ENCODE peak calls at places on chromosomes 7 and 10, in five cellular contexts. One of them, this sample, is unnamed. For H3K4me1, the result is how much of the 10 kb centered on the place peaks cover.

GRCh38 chr7:20214787-20215669 is 2.2 kb downstream of the MACC1 start:
- DNase-seq in tibial nerve: no peak
- DNase-seq in body of pancreas: no peak
- DNase-seq in colonic mucosa: no peak
- DNase-seq in effector memory CD4-positive, alpha-beta T cell: no peak
- DNase-seq in this sample: no peak

GRCh38 chr7:122833888-122834570 is 52.2 kb downstream of the CADPS2 start:
- DNase-seq in tibial nerve: no peak
- DNase-seq in body of pancreas: no peak
- DNase-seq in colonic mucosa: no peak
- DNase-seq in effector memory CD4-positive, alpha-beta T cell: no peak
- DNase-seq in this sample: no peak

GRCh38 chr7:70238171-70238575 is 639.9 kb downstream of the AUTS2 start:
- DNase-seq in tibial nerve: no peak
- DNase-seq in body of pancreas: no peak
- DNase-seq in colonic mucosa: no peak
- DNase-seq in effector memory CD4-positive, alpha-beta T cell: no peak
- DNase-seq in this sample: no peak

GRCh38 chr7:77569514-77570232 is 32.6 kb downstream of the PTPN12 start:
- DNase-seq in tibial nerve: no peak
- DNase-seq in body of pancreas: no peak
- DNase-seq in colonic mucosa: no peak
- DNase-seq in effector memory CD4-positive, alpha-beta T cell: no peak
- DNase-seq in this sample: no peak

GRCh38 chr10:100442548-100442947 is 20.3 kb upstream of the WNT8B start:
- DNase-seq in tibial nerve: no peak
- DNase-seq in body of pancreas: no peak
- DNase-seq in colonic mucosa: no peak
- DNase-seq in effector memory CD4-positive, alpha-beta T cell: no peak
- DNase-seq in this sample: no peak

GRCh38 chr10:78335691-78336401 is 302.2 kb downstream of the RPS24 start:
- DNase-seq in tibial nerve: peak
- DNase-seq in body of pancreas: peak
- DNase-seq in colonic mucosa: peak
- DNase-seq in effector memory CD4-positive, alpha-beta T cell: no peak
- DNase-seq in this sample: no peak

GRCh38 chr10:69332278-69333010 is 54.1 kb downstream of the HK1 start:
- DNase-seq in tibial nerve: no peak
- DNase-seq in body of pancreas: no peak
- DNase-seq in colonic mucosa: peak
- DNase-seq in effector memory CD4-positive, alpha-beta T cell: no peak
- DNase-seq in this sample: no peak

GRCh38 chr7:119197872-119198527 is 973.5 kb downstream of the ANKRD7 start:
- DNase-seq in tibial nerve: peak
- DNase-seq in body of pancreas: peak
- DNase-seq in colonic mucosa: peak
- DNase-seq in effector memory CD4-positive, alpha-beta T cell: no peak
- DNase-seq in this sample: no peak

GRCh38 chr7:45324683-45325237 is 167.2 kb downstream of the RAMP3 start:
- DNase-seq in tibial nerve: no peak
- DNase-seq in body of pancreas: no peak
- DNase-seq in colonic mucosa: no peak
- DNase-seq in effector memory CD4-positive, alpha-beta T cell: no peak
- DNase-seq in this sample: no peak

GRCh38 chr10:121791761-121792160 is 136.1 kb downstream of the ATE1 start:
- DNase-seq in tibial nerve: no peak
- DNase-seq in body of pancreas: no peak
- DNase-seq in colonic mucosa: no peak
- DNase-seq in effector memory CD4-positive, alpha-beta T cell: no peak
- DNase-seq in this sample: no peak

GRCh38 chr7:100829150-100829716 is 1.9 kb upstream of the EPHB4 start:
- DNase-seq in tibial nerve: no peak
- DNase-seq in body of pancreas: no peak
- DNase-seq in colonic mucosa: peak
- DNase-seq in effector memory CD4-positive, alpha-beta T cell: no peak
- DNase-seq in this sample: no peak

GRCh38 chr7:2802504-2803341 is 41.4 kb downstream of the GNA12 start:
- DNase-seq in tibial nerve: no peak
- DNase-seq in body of pancreas: no peak
- DNase-seq in colonic mucosa: no peak
- DNase-seq in effector memory CD4-positive, alpha-beta T cell: no peak
- DNase-seq in this sample: no peak

GRCh38 chr10:96988421-96988820 is 156.3 kb downstream of the LCOR start:
- DNase-seq in tibial nerve: no peak
- DNase-seq in body of pancreas: no peak
- DNase-seq in colonic mucosa: no peak
- DNase-seq in effector memory CD4-positive, alpha-beta T cell: no peak
- DNase-seq in this sample: no peak

GRCh38 chr10:52949899-52950298 is 177.3 kb upstream of the MBL2 start:
- DNase-seq in tibial nerve: no peak
- DNase-seq in body of pancreas: no peak
- DNase-seq in colonic mucosa: no peak
- DNase-seq in effector memory CD4-positive, alpha-beta T cell: no peak
- DNase-seq in this sample: no peak

GRCh38 chr7:106397994-106398393 is 113.2 kb upstream of the NAMPT start:
- DNase-seq in tibial nerve: no peak
- DNase-seq in body of pancreas: no peak
- DNase-seq in colonic mucosa: no peak
- DNase-seq in effector memory CD4-positive, alpha-beta T cell: no peak
- DNase-seq in this sample: no peak

GRCh38 chr10:88309365-88309764 is 273.8 kb downstream of the RNLS start:
- DNase-seq in tibial nerve: no peak
- DNase-seq in body of pancreas: no peak
- DNase-seq in colonic mucosa: no peak
- DNase-seq in effector memory CD4-positive, alpha-beta T cell: no peak
- DNase-seq in this sample: no peak

GRCh38 chr10:100827819-100828743 is 82.7 kb downstream of the PAX2 start:
- DNase-seq in tibial nerve: no peak
- DNase-seq in body of pancreas: peak
- DNase-seq in colonic mucosa: peak
- DNase-seq in effector memory CD4-positive, alpha-beta T cell: no peak
- DNase-seq in this sample: peak

GRCh38 chr10:92284112-92284704 is 6.7 kb downstream of the CPEB3 start:
- DNase-seq in tibial nerve: no peak
- DNase-seq in body of pancreas: no peak
- DNase-seq in colonic mucosa: no peak
- DNase-seq in effector memory CD4-positive, alpha-beta T cell: no peak
- DNase-seq in this sample: no peak

GRCh38 chr7:17493451-17493850 is 195.0 kb downstream of the AHR start:
- DNase-seq in tibial nerve: no peak
- DNase-seq in body of pancreas: no peak
- DNase-seq in colonic mucosa: no peak
- DNase-seq in effector memory CD4-positive, alpha-beta T cell: no peak
- DNase-seq in this sample: no peak

GRCh38 chr10:15540729-15541128 is 169.6 kb upstream of the FAM171A1 start:
- DNase-seq in tibial nerve: no peak
- DNase-seq in body of pancreas: no peak
- DNase-seq in colonic mucosa: no peak
- DNase-seq in effector memory CD4-positive, alpha-beta T cell: no peak
- DNase-seq in this sample: no peak

GRCh38 chr7:154186811-154187210 is 134.6 kb downstream of the DPP6 start:
- DNase-seq in tibial nerve: no peak
- DNase-seq in body of pancreas: no peak
- DNase-seq in colonic mucosa: no peak
- DNase-seq in effector memory CD4-positive, alpha-beta T cell: no peak
- DNase-seq in this sample: no peak

GRCh38 chr7:25821225-25821624 is 330.8 kb upstream of the NFE2L3 start:
- DNase-seq in tibial nerve: no peak
- DNase-seq in body of pancreas: no peak
- DNase-seq in colonic mucosa: no peak
- DNase-seq in effector memory CD4-positive, alpha-beta T cell: no peak
- DNase-seq in this sample: no peak

GRCh38 chr7:3722396-3722846 is 421.4 kb downstream of the SDK1 start:
- DNase-seq in tibial nerve: no peak
- DNase-seq in body of pancreas: no peak
- DNase-seq in colonic mucosa: no peak
- DNase-seq in effector memory CD4-positive, alpha-beta T cell: no peak
- DNase-seq in this sample: no peak

GRCh38 chr7:138979226-138979979 is 1.8 kb downstream of the KIAA1549 start:
- DNase-seq in tibial nerve: no peak
- DNase-seq in body of pancreas: peak
- DNase-seq in colonic mucosa: no peak
- DNase-seq in effector memory CD4-positive, alpha-beta T cell: no peak
- DNase-seq in this sample: no peak

GRCh38 chr7:4861673-4862072 is at the start of gene PAPOLB:
- DNase-seq in tibial nerve: no peak
- DNase-seq in body of pancreas: no peak
- DNase-seq in colonic mucosa: no peak
- DNase-seq in effector memory CD4-positive, alpha-beta T cell: no peak
- DNase-seq in this sample: no peak

GRCh38 chr7:92691578-92691977 is 101.4 kb upstream of the FAM133B start:
- DNase-seq in tibial nerve: no peak
- DNase-seq in body of pancreas: no peak
- DNase-seq in colonic mucosa: peak
- DNase-seq in effector memory CD4-positive, alpha-beta T cell: no peak
- DNase-seq in this sample: peak

GRCh38 chr10:13740416-13740815 is 153.7 kb downstream of the PRPF18 start:
- DNase-seq in tibial nerve: no peak
- DNase-seq in body of pancreas: no peak
- DNase-seq in colonic mucosa: no peak
- DNase-seq in effector memory CD4-positive, alpha-beta T cell: no peak
- DNase-seq in this sample: no peak

GRCh38 chr10:5591336-5591824 is 66.6 kb downstream of the CALML3 start:
- DNase-seq in tibial nerve: no peak
- DNase-seq in body of pancreas: no peak
- DNase-seq in colonic mucosa: no peak
- DNase-seq in effector memory CD4-positive, alpha-beta T cell: no peak
- DNase-seq in this sample: no peak

GRCh38 chr10:5589071-5589962 is 64.6 kb downstream of the CALML3 start:
- DNase-seq in tibial nerve: no peak
- DNase-seq in body of pancreas: no peak
- DNase-seq in colonic mucosa: no peak
- DNase-seq in effector memory CD4-positive, alpha-beta T cell: no peak
- DNase-seq in this sample: no peak

GRCh38 chr10:5592070-5592469 is 67.3 kb downstream of the CALML3 start:
- DNase-seq in tibial nerve: no peak
- DNase-seq in body of pancreas: no peak
- DNase-seq in colonic mucosa: no peak
- DNase-seq in effector memory CD4-positive, alpha-beta T cell: no peak
- DNase-seq in this sample: no peak

GRCh38 chr10:5589963-5590511 is 65.3 kb downstream of the CALML3 start:
- DNase-seq in tibial nerve: no peak
- DNase-seq in body of pancreas: no peak
- DNase-seq in colonic mucosa: no peak
- DNase-seq in effector memory CD4-positive, alpha-beta T cell: no peak
- DNase-seq in this sample: peak

GRCh38 chr10:5590816-5591215 is 66.1 kb downstream of the CALML3 start:
- DNase-seq in tibial nerve: no peak
- DNase-seq in body of pancreas: no peak
- DNase-seq in colonic mucosa: no peak
- DNase-seq in effector memory CD4-positive, alpha-beta T cell: no peak
- DNase-seq in this sample: no peak
- H3K4me1 ChIP-seq in tibial nerve: under half
- H3K4me1 ChIP-seq in body of pancreas: under half
- H3K4me1 ChIP-seq in colonic mucosa: under half
- H3K4me1 ChIP-seq in effector memory CD4-positive, alpha-beta T cell: under half
- H3K4me1 ChIP-seq in this sample: under half

DNA sequence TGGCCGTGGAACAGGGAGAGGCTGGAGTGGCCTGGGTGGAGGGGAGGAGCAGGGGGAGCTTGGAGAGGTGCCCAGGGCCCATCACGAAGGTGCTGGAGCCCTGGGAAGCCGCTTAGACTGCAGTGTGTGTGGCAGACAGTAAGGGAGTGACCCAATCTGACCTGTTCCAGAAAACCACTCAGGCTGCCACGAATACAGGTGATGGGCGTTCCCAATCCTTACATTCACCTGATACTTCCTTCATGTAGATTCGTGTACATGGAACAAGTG is 161.7 kb downstream of the SVIL start:
- DNase-seq in tibial nerve: no peak
- DNase-seq in body of pancreas: no peak
- DNase-seq in colonic mucosa: no peak
- DNase-seq in effector memory CD4-positive, alpha-beta T cell: no peak
- DNase-seq in this sample: no peak
- H3K27ac ChIP-seq in tibial nerve: no peak
- H3K27ac ChIP-seq in body of pancreas: no peak
- H3K27ac ChIP-seq in colonic mucosa: no peak
- H3K27ac ChIP-seq in effector memory CD4-positive, alpha-beta T cell: no peak
- H3K27ac ChIP-seq in this sample: no peak

DNA sequence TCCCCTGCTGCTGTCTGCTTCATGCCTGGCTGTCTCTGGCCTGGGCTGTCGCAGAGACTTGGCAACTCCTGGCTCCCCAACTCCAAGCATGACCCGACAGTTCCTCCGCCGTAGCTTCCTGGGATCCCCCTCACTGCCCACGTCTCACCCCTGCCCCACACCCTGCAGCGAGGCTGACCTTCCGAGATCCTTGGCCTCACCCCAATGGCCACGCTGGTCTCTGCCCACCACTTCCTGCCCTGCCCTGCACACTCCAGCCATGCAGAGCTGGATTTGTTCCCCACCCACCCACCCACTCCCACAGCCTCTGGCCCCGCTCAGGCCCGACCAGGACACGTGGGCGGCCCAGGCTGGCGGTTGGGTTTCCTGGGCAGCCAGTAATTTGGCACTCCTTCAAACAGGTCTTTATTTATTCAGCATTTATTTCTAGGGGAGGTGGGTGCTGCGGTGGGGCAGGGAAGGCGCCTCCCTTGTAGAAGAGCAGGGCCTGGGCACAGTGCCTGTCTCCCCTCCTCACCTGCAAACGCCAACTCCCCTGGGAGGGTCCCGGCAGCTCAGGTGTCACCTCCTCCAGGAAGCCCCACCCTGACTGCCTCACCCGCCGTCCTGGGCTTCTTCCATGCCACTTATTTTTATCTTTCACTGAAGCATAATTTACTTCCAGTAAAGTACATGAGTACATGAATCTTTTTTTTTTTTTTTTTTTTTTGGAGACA is 25.5 kb downstream of the GTF2IRD1 start:
- DNase-seq in tibial nerve: no peak
- DNase-seq in body of pancreas: peak
- DNase-seq in colonic mucosa: peak
- DNase-seq in effector memory CD4-positive, alpha-beta T cell: no peak
- DNase-seq in this sample: no peak
- H3K4me3 ChIP-seq in tibial nerve: no peak
- H3K4me3 ChIP-seq in body of pancreas: no peak
- H3K4me3 ChIP-seq in colonic mucosa: no peak
- H3K4me3 ChIP-seq in effector memory CD4-positive, alpha-beta T cell: no peak
- H3K4me3 ChIP-seq in this sample: no peak

DNA sequence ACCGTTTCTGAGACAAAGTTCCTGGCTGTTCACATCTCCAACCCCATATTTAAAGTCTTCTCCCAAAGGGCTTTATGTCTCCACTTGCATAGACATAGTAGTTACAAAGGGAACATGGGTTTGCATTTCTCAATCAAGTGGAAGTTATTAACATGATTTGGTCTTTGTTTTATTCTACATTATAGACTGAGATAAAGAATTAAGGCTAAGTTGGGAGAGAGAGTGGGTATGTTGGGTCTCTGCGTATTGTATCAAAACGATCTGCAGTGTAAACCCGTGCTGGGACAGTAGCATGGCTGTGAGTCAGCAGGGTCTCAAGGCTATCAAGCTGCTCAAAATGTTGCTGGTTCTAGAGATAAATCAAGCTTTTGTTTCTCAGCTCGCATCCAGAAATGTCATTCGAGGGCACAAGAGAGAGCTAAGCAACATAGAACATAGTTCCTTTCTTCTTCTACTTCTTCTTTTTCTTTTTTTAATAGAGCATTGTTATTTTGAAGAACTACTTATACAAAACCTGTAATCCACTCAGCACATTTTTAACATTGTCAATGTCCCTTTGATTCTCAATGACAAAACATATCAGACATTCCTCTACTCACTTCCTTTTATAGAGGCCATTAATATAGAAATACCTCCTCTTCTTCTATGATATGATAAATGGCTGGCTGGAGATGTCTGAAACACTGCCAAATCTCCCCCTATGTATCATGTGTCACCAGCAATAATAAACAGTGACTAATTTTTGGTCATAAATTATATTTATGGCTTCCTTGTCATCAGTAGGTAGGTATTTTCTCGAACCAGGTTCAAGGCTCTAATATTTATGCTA is 34.5 kb upstream of the RHOBTB1 start:
- DNase-seq in tibial nerve: no peak
- DNase-seq in body of pancreas: peak
- DNase-seq in colonic mucosa: no peak
- DNase-seq in effector memory CD4-positive, alpha-beta T cell: no peak
- DNase-seq in this sample: no peak
- H3K4me1 ChIP-seq in tibial nerve: under half
- H3K4me1 ChIP-seq in body of pancreas: half or more
- H3K4me1 ChIP-seq in colonic mucosa: under half
- H3K4me1 ChIP-seq in effector memory CD4-positive, alpha-beta T cell: under half
- H3K4me1 ChIP-seq in this sample: under half